ENCODE peak calls at places on chromosomes 3 and 15, in ten cellular contexts. E, L, S, R, C, A, W, M, H and N are unnamed samples.

GRCh38 chr3:542030-542429 is 345.5 kb downstream of the CHL1 start:
- DNase-seq in C (no peak), L (no peak), H (no peak), S (no peak), E (no peak), R (no peak), W (no peak), M (no peak), A (no peak), N (no peak)

GRCh38 chr3:193764959-193765358 is 172.0 kb downstream of the OPA1 start:
- DNase-seq in H (no peak), C (no peak), M (no peak), L (no peak), E (no peak), W (no peak), R (no peak), S (no peak), A (no peak), N (no peak)

GRCh38 chr15:63234479-63234878 is 42.9 kb upstream of the APH1B start:
- DNase-seq in R (no peak), E (peak), C (no peak), L (peak), W (no peak), S (peak), H (no peak), M (no peak), A (no peak), N (no peak)

GRCh38 chr3:121796970-121797369 is 37.9 kb downstream of the IQCB1 start:
- DNase-seq in L (no peak), H (no peak), M (no peak), E (no peak), R (no peak), A (no peak), C (no peak), W (no peak), S (no peak), N (no peak)

GRCh38 chr3:186882881-186883685 is 40.6 kb downstream of the ADIPOQ start:
- DNase-seq in C (peak), A (peak), E (no peak), L (no peak), H (no peak), S (peak), R (no peak), W (no peak), M (no peak), N (peak)

GRCh38 chr3:80014576-80014975 is 246.8 kb upstream of the ROBO1 start:
- DNase-seq in L (no peak), H (no peak), E (no peak), W (no peak), S (no peak), M (no peak), C (no peak), A (no peak), R (no peak), N (no peak)

GRCh38 chr3:45123841-45124269 is 22.3 kb downstream of the CDCP1 start:
- DNase-seq in A (peak), M (no peak), S (peak), E (no peak), R (no peak), L (no peak), C (peak), H (peak), W (no peak), N (peak)

GRCh38 chr15:69172854-69173253 is 12.4 kb downstream of the GLCE start:
- DNase-seq in M (no peak), A (no peak), L (no peak), W (no peak), S (no peak), R (no peak), C (no peak), E (no peak), H (no peak), N (no peak)

GRCh38 chr15:90013503-90013937 is 12.4 kb downstream of the ZNF710 start:
- DNase-seq in S (no peak), W (no peak), C (no peak), L (no peak), A (no peak), M (no peak), H (no peak), R (no peak), E (no peak), N (no peak)

GRCh38 chr15:33735637-33736247 is 232.6 kb upstream of the CHRM5 start:
- DNase-seq in R (peak), A (peak), E (no peak), S (peak), L (no peak), H (no peak), M (peak), W (no peak), C (peak), N (no peak)

GRCh38 chr3:158420654-158421396 is 150.2 kb upstream of the MLF1 start:
- DNase-seq in R (no peak), C (no peak), W (no peak), E (no peak), M (no peak), S (peak), L (no peak), H (no peak), A (no peak), N (no peak)

GRCh38 chr15:67745059-67745993 is 80.0 kb upstream of the SKOR1 start:
- DNase-seq in E (no peak), A (no peak), C (no peak), S (peak), L (no peak), H (no peak), R (no peak), W (no peak), M (no peak), N (no peak)

GRCh38 chr3:50493623-50494022 is 9.8 kb downstream of the CACNA2D2 start:
- DNase-seq in C (no peak), E (no peak), L (no peak), W (no peak), M (no peak), A (no peak), H (no peak), R (no peak), S (no peak), N (no peak)

GRCh38 chr3:41000471-41000870 is 198.8 kb upstream of the CTNNB1 start:
- DNase-seq in E (no peak), W (no peak), M (no peak), H (no peak), S (no peak), L (no peak), A (no peak), R (no peak), C (no peak), N (no peak)

GRCh38 chr3:19931180-19931692 is 2.8 kb downstream of the EFHB start:
- DNase-seq in W (peak), E (no peak), L (no peak), A (no peak), S (no peak), M (no peak), C (no peak), H (no peak), R (no peak), N (no peak)

GRCh38 chr3:158920375-158920774 is 118.5 kb downstream of the MFSD1 start:
- DNase-seq in R (no peak), A (no peak), C (no peak), S (peak), E (no peak), L (no peak), W (no peak), H (no peak), M (no peak), N (no peak)

GRCh38 chr15:45664451-45664850 is 29.6 kb downstream of the SQOR start:
- DNase-seq in C (no peak), H (no peak), E (no peak), S (peak), A (no peak), R (no peak), L (no peak), M (no peak), W (no peak), N (no peak)

GRCh38 chr15:66780172-66780972 is 78.3 kb downstream of the SMAD6 start:
- DNase-seq in A (no peak), L (no peak), S (peak), R (no peak), E (no peak), H (no peak), M (no peak), C (no peak), W (no peak), N (peak)